ENCODE peak calls at places on chromosomes 16 and 17, in five cellular contexts. Q is astrocyte of the spinal cord, L is mammary epithelial cell, R is cardiac fibroblast, Y is HCT116. F is an unnamed sample.

GRCh38 chr17:68294196-68294555 is 2.9 kb downstream of the ARSG start:
- DNase-seq in Q (no peak), L (no peak), R (no peak), Y (no peak), F (no peak)

GRCh38 chr16:69711115-69711740 is 15.1 kb downstream of the NQO1 start:
- DNase-seq in Q (peak; percentile 66), L (peak; percentile 98), R (peak; percentile 73), Y (peak; percentile 72), F (peak; percentile 45)

GRCh38 chr17:41354538-41354937 is 3.9 kb upstream of the KRT33A start:
- DNase-seq in Q (no peak), L (no peak), R (no peak), Y (no peak), F (no peak)

GRCh38 chr17:46859996-46860395 is 8.6 kb downstream of the WNT9B start:
- DNase-seq in Q (no peak), L (no peak), R (no peak), Y (no peak), F (no peak)

GRCh38 chr17:73091410-73091769 is 1.1 kb downstream of the SLC39A11 start:
- DNase-seq in Q (no peak), L (no peak), R (no peak), Y (no peak), F (no peak)

GRCh38 chr17:81359218-81359617 is 36.0 kb upstream of the BAHCC1 start:
- DNase-seq in Q (no peak), L (no peak), R (no peak), Y (no peak), F (no peak)

GRCh38 chr16:84541999-84542876 is 37.8 kb upstream of the MEAK7 start:
- DNase-seq in Q (peak; percentile 71), L (no peak), R (peak; percentile 58), Y (no peak), F (no peak)

GRCh38 chr16:85650864-85651811 is 37.6 kb downstream of the GINS2 start:
- DNase-seq in Q (no peak), L (no peak), R (no peak), Y (no peak), F (no peak)

GRCh38 chr17:27216836-27217235 is 77.1 kb upstream of the WSB1 start:
- DNase-seq in Q (no peak), L (no peak), R (no peak), Y (no peak), F (no peak)

GRCh38 chr17:57861000-57861736 is 11.3 kb upstream of the MRPS23 start:
- DNase-seq in Q (peak; percentile 63), L (no peak), R (no peak), Y (peak; percentile 75), F (no peak)

GRCh38 chr17:38667099-38667786 is 7.5 kb downstream of the EPOP start:
- DNase-seq in Q (peak; percentile 68), L (peak; percentile 47), R (peak; percentile 82), Y (peak; percentile 57), F (peak; percentile 35)

GRCh38 chr17:29880031-29880430 is 50.0 kb downstream of the SSH2 start:
- DNase-seq in Q (no peak), L (no peak), R (no peak), Y (no peak), F (no peak)

GRCh38 chr17:7056386-7056785 is 12.5 kb upstream of the SLC16A11 start:
- DNase-seq in Q (peak; percentile 27), L (peak; percentile 86), R (no peak), Y (no peak), F (no peak)

GRCh38 chr17:43360376-43360738 is 38.4 kb upstream of the ARL4D start:
- DNase-seq in Q (peak; percentile 75), L (no peak), R (peak; percentile 82), Y (no peak), F (no peak)

GRCh38 chr16:66917741-66918140 is 944 bp downstream of the CDH16 start:
- DNase-seq in Q (no peak), L (no peak), R (no peak), Y (no peak), F (no peak)
- H3K4me3 ChIP-seq in Q (no peak overlapping the region), L (no peak overlapping the region), R (no peak overlapping the region), Y (no peak overlapping the region), F (no peak overlapping the region)

GRCh38 chr17:82603981-82604448 is 44.2 kb downstream of the WDR45B start:
- DNase-seq in Q (no peak), L (no peak), R (peak; percentile 52), Y (no peak), F (no peak)
- TF ChIP-seq CTCF in Q (no peak), L (no peak), R (no peak), Y (no peak), F (no peak)

GRCh38 chr17:59827721-59828477 is 64.8 kb downstream of the TUBD1 start:
- DNase-seq in Q (peak; percentile 22), L (no peak), R (no peak), Y (no peak), F (no peak)
- H3K4me3 ChIP-seq in Q (no peak overlapping the region), L (no peak overlapping the region), R (no peak overlapping the region), Y (no peak overlapping the region), F (no peak overlapping the region)

GRCh38 chr16:589658-590159 is at the start of gene RAB40C:
- DNase-seq in Q (peak; percentile 99), L (peak; percentile 95), R (peak; percentile 99), Y (peak; percentile 85), F (peak; percentile 87)

GRCh38 chr16:588889-589657 is 793 bp upstream of the RAB40C start:
- DNase-seq in Q (peak; percentile 97), L (peak; percentile 94), R (peak; percentile 98), Y (peak; percentile 75), F (peak; percentile 81)

GRCh38 chr16:590875-591200 is 972 bp downstream of the RAB40C start:
- DNase-seq in Q (no peak), L (no peak), R (no peak), Y (no peak), F (no peak)

GRCh38 chr16:591892-592517 is 2.1 kb downstream of the RAB40C start:
- DNase-seq in Q (no peak), L (no peak), R (no peak), Y (no peak), F (no peak)

DNA sequence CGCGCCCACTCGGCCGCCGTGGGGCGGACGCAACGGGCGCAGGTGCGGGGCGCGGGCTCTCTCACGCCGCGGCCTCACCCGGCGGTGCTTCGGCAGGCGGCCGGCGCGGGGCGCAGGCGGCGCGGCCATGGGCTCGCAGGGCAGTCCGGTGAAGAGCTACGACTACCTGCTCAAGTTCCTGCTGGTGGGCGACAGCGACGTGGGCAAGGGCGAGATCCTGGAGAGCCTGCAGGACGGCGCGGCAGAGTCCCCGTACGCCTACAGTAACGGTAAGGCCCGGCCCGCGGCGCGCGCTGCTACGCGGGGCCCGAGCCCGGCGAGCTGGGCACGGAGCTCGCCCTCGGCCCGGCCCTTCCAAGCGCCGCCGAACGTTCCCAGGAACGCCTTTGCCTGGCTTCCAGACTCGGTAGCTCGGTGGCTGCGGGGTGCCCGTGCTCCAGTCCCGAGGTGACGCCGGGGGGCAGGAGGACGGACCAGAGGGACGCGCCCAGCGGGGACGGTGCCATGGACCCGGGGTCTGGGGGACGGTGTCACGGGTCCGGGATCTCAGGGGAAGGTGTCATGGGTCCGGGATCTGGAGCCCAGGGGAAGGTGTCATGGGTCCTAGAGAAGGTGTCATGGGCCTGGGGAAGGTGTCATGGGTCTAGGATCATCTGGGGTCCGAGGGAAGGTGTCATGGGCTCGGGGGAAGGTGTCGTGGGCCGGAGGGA is 454 bp downstream of the RAB40C start:
- DNase-seq in Q (peak; percentile 41), L (peak; percentile 45), R (peak; percentile 58), Y (no peak), F (no peak)
- TF ChIP-seq CTCF in Q (no peak), L (no peak), R (no peak), Y (no peak), F (no peak)

F was measured in HFF-Myc.